ENCODE peak calls at places on chromosomes 7 and 10, in five cellular contexts. One of them, this sample, is unnamed.

GRCh38 chr10:51895209-51895608 is 195.8 kb upstream of the CSTF2T start:
- DNase-seq in body of pancreas: peak
- DNase-seq in GM12865: no peak
- DNase-seq in dermis microvascular lymphatic vessel endothelial cell: no peak
- DNase-seq in T-cell: no peak
- DNase-seq in this sample: no peak

GRCh38 chr7:40714338-40715052 is 579.7 kb downstream of the SUGCT start:
- DNase-seq in body of pancreas: no peak
- DNase-seq in GM12865: no peak
- DNase-seq in dermis microvascular lymphatic vessel endothelial cell: no peak
- DNase-seq in T-cell: no peak
- DNase-seq in this sample: no peak

GRCh38 chr7:158458716-158459282 is 128.8 kb downstream of the PTPRN2 start:
- DNase-seq in body of pancreas: no peak
- DNase-seq in GM12865: no peak
- DNase-seq in dermis microvascular lymphatic vessel endothelial cell: no peak
- DNase-seq in T-cell: no peak
- DNase-seq in this sample: no peak

GRCh38 chr7:17706734-17707133 is 233.6 kb downstream of the SNX13 start:
- DNase-seq in body of pancreas: peak
- DNase-seq in GM12865: peak
- DNase-seq in dermis microvascular lymphatic vessel endothelial cell: peak
- DNase-seq in T-cell: peak
- DNase-seq in this sample: peak

GRCh38 chr10:116741391-116742351 is 695 bp downstream of the HSPA12A start:
- DNase-seq in body of pancreas: no peak
- DNase-seq in GM12865: no peak
- DNase-seq in dermis microvascular lymphatic vessel endothelial cell: no peak
- DNase-seq in T-cell: no peak
- DNase-seq in this sample: peak

GRCh38 chr7:154841731-154842331 is 161.1 kb downstream of the PAXIP1 start:
- DNase-seq in body of pancreas: no peak
- DNase-seq in GM12865: no peak
- DNase-seq in dermis microvascular lymphatic vessel endothelial cell: no peak
- DNase-seq in T-cell: no peak
- DNase-seq in this sample: no peak

GRCh38 chr7:1234794-1235500 is 2.3 kb downstream of the UNCX start:
- DNase-seq in body of pancreas: no peak
- DNase-seq in GM12865: no peak
- DNase-seq in dermis microvascular lymphatic vessel endothelial cell: no peak
- DNase-seq in T-cell: no peak
- DNase-seq in this sample: no peak

GRCh38 chr10:132632091-132632561 is 94.5 kb downstream of the INPP5A start:
- DNase-seq in body of pancreas: peak
- DNase-seq in GM12865: no peak
- DNase-seq in dermis microvascular lymphatic vessel endothelial cell: no peak
- DNase-seq in T-cell: no peak
- DNase-seq in this sample: peak

GRCh38 chr10:32446701-32447406 is 914 bp downstream of the CCDC7 start:
- DNase-seq in body of pancreas: no peak
- DNase-seq in GM12865: peak
- DNase-seq in dermis microvascular lymphatic vessel endothelial cell: peak
- DNase-seq in T-cell: no peak
- DNase-seq in this sample: no peak

GRCh38 chr7:137967143-137968018 is 34.5 kb downstream of the CREB3L2 start:
- DNase-seq in body of pancreas: no peak
- DNase-seq in GM12865: no peak
- DNase-seq in dermis microvascular lymphatic vessel endothelial cell: no peak
- DNase-seq in T-cell: no peak
- DNase-seq in this sample: no peak

GRCh38 chr10:106082865-106083264 is 1081.6 kb downstream of the SORCS1 start:
- DNase-seq in body of pancreas: no peak
- DNase-seq in GM12865: no peak
- DNase-seq in dermis microvascular lymphatic vessel endothelial cell: no peak
- DNase-seq in T-cell: no peak
- DNase-seq in this sample: no peak

This sample was measured in left colon.